ENCODE peak calls at places on chromosomes 1 and 21, in four cellular contexts. C is tibial artery, S is upper lobe of right lung, F is brain microvascular endothelial cell. M is an unnamed sample.

GRCh38 chr1:36352910-36353878 is 29.7 kb upstream of the EVA1B start:
- DNase-seq in S (no peak), F (peak), C (no peak), M (no peak)

GRCh38 chr1:165875171-165875570 is 47.8 kb downstream of the UCK2 start:
- DNase-seq in S (no peak), C (no peak), F (no peak), M (no peak)

GRCh38 chr1:44249543-44249942 is 36.3 kb downstream of the DMAP1 start:
- DNase-seq in C (no peak), S (no peak), F (peak), M (no peak)

GRCh38 chr1:64235133-64235532 is 31.7 kb downstream of the UBE2U start:
- DNase-seq in S (no peak), C (no peak), F (no peak), M (no peak)

GRCh38 chr21:34511154-34511553 is 856 bp downstream of the KCNE1 start:
- DNase-seq in F (no peak), C (no peak), S (no peak), M (no peak)

GRCh38 chr1:177171536-177172123 is 872 bp downstream of the BRINP2 start:
- DNase-seq in C (no peak), S (no peak), F (no peak), M (no peak)

GRCh38 chr1:93556291-93556690 is 108.4 kb downstream of the FNBP1L start:
- DNase-seq in F (no peak), S (no peak), C (no peak), M (no peak)

GRCh38 chr1:109531205-109531779 is 8.4 kb upstream of the GPR61 start:
- DNase-seq in S (no peak), F (no peak), C (no peak), M (no peak)

DNA sequence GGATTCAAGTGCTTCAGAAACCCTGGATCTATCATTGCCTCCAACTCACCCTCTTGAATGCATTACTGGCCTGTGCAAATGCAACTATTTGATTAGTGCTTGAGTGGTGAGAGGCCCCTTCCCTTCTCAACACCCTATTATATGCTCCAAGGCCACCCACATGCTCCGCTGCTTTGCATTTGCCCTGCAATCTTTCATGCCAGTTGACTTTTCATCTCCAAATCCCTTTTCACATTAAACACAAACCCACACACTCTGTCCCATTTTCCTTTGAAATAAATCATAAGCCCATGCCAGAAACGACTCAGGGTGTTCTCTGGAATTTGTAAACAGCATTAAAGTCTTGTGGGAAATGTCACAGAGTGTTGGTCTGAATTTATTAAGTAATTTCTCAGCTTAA is 78.9 kb upstream of the CTTNBP2NL start:
- DNase-seq in C (no peak), S (no peak), F (no peak), M (no peak)
- TF ChIP-seq CTCF in C (no peak), S (no peak), F (no peak), M (no peak)

GRCh38 chr1:227747382-227747781 is 12.1 kb downstream of the SNAP47 start:
- DNase-seq in C (no peak), F (no peak), S (no peak), M (no peak)

GRCh38 chr1:227747948-227748495 is 12.8 kb downstream of the SNAP47 start:
- DNase-seq in C (peak), S (no peak), F (no peak), M (no peak)

GRCh38 chr1:227748496-227749182 is 13.4 kb downstream of the SNAP47 start:
- DNase-seq in F (no peak), S (no peak), C (no peak), M (no peak)

GRCh38 chr1:227749916-227750710 is 14.9 kb downstream of the SNAP47 start:
- DNase-seq in F (no peak), C (no peak), S (no peak), M (no peak)

DNA sequence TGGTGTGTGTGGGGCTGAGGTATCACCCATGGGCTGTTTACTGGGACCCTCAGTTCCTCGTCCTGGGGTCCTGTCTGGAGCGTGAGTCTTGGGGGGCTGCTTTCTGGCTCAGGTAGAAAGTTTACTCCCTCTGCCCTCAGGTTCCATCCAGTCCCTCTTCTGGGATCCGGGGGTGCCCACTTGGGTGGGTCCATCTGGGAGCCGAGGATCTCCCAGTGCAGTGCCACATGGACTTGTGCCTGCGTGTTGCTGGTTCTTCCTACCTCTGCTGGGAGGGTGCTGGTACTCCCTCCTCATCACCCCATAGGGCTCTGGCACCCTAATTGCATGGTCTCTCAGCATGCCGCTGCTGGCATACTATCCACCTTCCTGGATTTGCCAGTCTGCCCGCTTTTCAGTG is 14.0 kb downstream of the SNAP47 start:
- DNase-seq in S (no peak), F (no peak), C (no peak), M (no peak)
- H3K27ac ChIP-seq in S (no peak), F (no peak), C (no peak), M (no peak)

GRCh38 chr1:83770322-83770661 is 228.6 kb downstream of the TTLL7 start:
- DNase-seq in F (no peak), C (no peak), S (no peak), M (no peak)

GRCh38 chr1:83765125-83765524 is 233.8 kb downstream of the TTLL7 start:
- DNase-seq in S (no peak), C (no peak), F (no peak), M (no peak)

GRCh38 chr1:83766182-83766825 is 232.6 kb downstream of the TTLL7 start:
- DNase-seq in C (no peak), S (no peak), F (no peak), M (no peak)

GRCh38 chr1:83769594-83770321 is 229.2 kb downstream of the TTLL7 start:
- DNase-seq in F (no peak), S (no peak), C (no peak), M (no peak)

DNA sequence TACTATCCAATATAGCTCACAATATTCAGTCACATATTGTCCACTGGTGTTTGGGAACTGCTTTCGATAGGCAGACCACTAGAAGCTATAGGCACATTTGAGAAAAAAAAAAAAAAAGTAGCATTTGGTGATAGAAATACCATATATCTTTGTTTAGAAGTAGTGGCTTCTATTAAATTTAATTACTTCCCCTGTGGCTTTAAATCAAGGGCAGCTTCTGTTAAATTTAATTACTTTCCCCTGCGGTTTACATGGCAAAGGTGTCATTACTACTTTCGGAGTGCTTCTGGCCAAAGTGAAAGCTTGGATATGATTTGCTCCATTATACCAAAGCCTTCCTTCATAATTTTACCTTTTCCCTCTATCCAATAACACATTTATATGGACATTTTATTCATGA is 229.9 kb downstream of the TTLL7 start:
- DNase-seq in F (no peak), S (no peak), C (no peak), M (no peak)
- TF ChIP-seq CTCF in F (no peak), S (no peak), C (no peak), M (no peak)

DNA sequence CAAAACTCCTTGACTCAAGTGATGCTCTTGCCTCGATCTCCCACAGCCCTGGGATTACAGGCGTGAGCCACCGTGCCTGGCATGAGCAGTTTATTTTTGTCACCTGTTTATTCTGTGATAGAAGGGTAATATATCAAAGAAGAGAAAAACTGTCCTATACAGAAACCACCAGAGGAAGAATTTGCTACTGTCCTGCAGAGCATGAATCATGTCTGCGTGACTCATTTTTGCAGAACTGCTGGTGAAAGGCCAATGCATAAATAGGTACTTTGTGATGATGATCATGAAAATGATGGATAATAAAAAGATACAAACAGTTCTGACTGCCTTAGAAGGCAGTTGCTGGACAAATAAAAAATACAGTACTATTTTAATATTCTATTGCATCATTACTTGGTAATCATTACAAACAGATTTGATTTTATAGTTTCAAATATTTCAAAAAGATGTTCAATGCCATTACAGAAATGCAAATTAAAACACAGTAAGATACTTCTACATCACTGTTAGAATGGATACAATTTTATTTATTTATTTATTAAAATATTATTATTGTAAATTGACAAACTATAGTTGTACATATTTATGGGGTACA is 26.5 kb downstream of the RIPPLY3 start:
- DNase-seq in S (no peak), F (peak), C (no peak), M (no peak)
- H3K27ac ChIP-seq in S (no peak), F (no peak), C (no peak), M (no peak)

DNA sequence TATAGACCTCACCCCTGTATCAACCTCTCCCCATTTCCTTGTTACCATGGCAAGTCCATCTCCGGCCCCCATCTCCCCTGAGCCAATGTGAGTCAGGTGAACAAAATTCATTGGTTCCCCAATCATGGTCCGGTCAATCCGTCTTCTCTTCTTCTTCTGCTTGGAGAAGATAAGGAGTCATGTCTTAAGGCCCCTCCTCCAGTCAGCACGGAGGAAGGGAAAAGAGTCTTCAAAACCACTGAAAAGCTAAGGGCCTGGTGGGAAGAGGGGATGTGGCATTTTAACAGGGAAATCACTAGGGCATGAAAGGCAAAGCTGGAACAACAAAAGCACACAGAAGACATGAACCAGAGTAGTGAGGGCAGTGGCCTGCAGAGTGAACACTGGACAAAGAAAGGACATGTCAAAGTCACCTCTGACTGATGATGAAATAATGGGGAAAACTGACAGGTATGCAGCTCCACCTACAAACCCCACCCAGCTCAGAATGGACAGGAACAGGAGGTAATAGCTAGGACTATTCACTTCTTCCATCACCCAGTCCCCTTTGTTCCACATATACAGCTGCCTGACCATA is 4.4 kb downstream of the CDC42SE1 start:
- DNase-seq in F (no peak), C (no peak), S (no peak), M (no peak)
- TF ChIP-seq CTCF in F (no peak), C (no peak), S (no peak), M (no peak)

GRCh38 chr1:214318956-214319355 is 38.0 kb downstream of the SMYD2 start:
- DNase-seq in C (no peak), F (no peak), S (no peak), M (no peak)
- H3K27ac ChIP-seq in C (no peak), F (no peak), S (no peak), M (no peak)

GRCh38 chr1:159898527-159898926 is 1.4 kb downstream of the CFAP45 start:
- DNase-seq in F (no peak), S (no peak), C (no peak), M (no peak)
- TF ChIP-seq CTCF in F (no peak), S (no peak), C (no peak), M (no peak)

DNA sequence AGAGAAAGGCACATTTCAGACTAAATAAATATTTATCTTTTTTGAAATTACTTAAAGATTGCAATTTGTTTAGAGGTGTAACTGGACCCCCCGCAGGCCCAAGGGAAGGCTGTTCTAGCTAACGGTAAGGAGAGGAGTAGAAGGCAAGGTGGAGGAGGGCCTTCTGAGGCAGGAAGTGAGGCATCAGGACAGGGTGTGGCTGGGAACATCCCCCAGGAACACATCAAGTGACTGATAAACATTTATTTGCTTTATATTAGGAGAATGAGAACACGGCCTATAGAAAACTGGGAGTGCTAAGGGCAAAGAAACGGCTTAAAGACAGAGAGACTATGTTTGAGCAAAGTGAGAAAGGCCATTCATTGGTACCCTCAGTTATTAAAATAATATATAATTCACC is 23.2 kb downstream of the HIVEP3 start:
- DNase-seq in C (no peak), F (no peak), S (no peak), M (no peak)
- H3K27ac ChIP-seq in C (no peak), F (no peak), S (no peak), M (no peak)

DNA sequence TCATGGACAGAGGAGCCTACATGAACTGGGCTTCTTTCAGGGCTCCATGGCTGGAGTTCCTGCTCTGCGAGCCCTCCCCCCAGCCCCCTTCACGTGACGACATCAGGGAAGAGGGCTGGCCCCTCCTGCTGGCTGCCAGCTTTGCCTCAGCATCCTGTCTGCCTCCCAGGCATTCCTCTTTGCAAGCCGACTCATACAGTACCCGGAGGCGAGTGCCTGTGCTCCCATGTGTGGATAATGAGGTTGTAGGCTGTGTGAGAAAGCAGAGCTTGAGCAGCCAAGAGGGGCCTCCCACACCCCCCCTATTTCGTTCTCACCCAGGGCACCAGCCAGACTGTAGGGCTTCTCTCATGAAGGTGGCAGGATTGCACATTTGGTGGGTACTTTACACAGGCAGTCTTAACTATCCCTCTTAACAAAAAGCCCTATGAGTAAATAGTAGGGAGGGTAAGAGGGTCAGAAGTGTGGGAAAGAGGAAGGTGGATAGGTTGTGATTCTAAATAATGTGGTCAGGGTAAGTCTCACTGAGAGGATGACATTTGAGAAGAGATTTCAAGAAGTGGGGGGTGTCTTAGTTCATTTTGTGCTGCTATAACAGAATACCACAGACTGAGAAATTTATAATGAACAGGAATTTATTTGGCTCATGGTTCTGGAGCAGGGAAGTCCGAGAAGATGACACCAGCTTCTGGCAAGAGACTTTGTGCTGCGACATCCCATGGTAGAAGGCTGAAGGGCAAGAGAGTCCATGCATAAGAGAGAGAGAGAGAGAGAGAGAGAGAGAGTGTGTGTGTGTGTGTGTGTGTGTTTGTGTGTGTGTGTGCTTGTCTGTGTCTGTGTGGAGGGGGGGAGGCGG is 113.5 kb downstream of the OMA1 start:
- DNase-seq in C (peak), F (peak), S (no peak), M (no peak)
- TF ChIP-seq CTCF in C (no peak), F (peak), S (no peak), M (no peak)

DNA sequence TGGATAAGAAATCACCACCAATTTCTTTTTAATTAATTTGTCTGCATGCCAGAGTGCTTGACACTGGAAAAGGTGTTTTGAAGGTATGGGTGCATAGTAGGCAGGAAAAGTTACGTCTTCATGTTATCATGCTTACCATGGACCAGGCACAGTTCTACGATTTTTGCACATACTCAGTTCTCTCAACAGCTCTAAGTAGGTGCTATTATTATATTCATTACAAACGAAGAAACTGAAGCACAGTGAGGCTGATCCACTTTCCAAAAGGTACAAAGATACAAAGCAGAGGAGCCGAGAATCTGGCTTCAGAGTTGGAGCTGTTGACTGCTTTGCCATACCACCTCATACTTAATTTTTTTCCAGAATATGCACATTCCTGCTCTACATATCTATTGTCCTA is 306.4 kb downstream of the PBX1 start:
- DNase-seq in S (no peak), C (no peak), F (no peak), M (peak)
- H3K27ac ChIP-seq in S (no peak), C (no peak), F (no peak), M (no peak)

M was measured in coronary artery.